ENCODE peak calls at places on chromosomes 1 and 21, in six cellular contexts. P, I, O, Z, D and B are unnamed samples.

GRCh38 chr1:207025144-207025880 is 7.2 kb downstream of the C1orf116 start:
- DNase-seq in P (peak), D (no peak), I (no peak), O (no peak), Z (no peak), B (no peak)

GRCh38 chr1:156499703-156500577 is 635 bp downstream of the MEF2D start:
- DNase-seq in P (peak), O (peak), Z (peak), D (peak), I (peak), B (peak)

GRCh38 chr1:36115931-36116330 is 9.1 kb downstream of the COL8A2 start:
- DNase-seq in P (no peak), Z (no peak), I (no peak), D (no peak), O (no peak), B (no peak)

GRCh38 chr1:1170215-1170890 is 3.3 kb upstream of the TTLL10 start:
- DNase-seq in P (no peak), Z (no peak), D (peak), O (no peak), I (peak), B (no peak)

GRCh38 chr21:21481238-21481637 is 483.0 kb downstream of the NCAM2 start:
- DNase-seq in D (no peak), Z (no peak), O (no peak), I (no peak), P (no peak), B (no peak)

GRCh38 chr1:232635778-232636356 is 5.9 kb upstream of the SIPA1L2 start:
- DNase-seq in O (no peak), Z (peak), I (no peak), D (no peak), P (no peak), B (peak)

GRCh38 chr1:150974580-150975478 is at the start of gene CERS2:
- DNase-seq in O (peak), P (peak), Z (peak), D (peak), I (no peak), B (peak)

GRCh38 chr21:40422851-40423635 is 423.9 kb downstream of the DSCAM start:
- DNase-seq in I (no peak), P (no peak), Z (no peak), O (no peak), D (no peak), B (no peak)

GRCh38 chr1:94736073-94736472 is 84.1 kb upstream of the SLC44A3 start:
- DNase-seq in D (no peak), I (no peak), Z (no peak), O (no peak), P (no peak), B (no peak)

GRCh38 chr21:26405071-26405470 is 168.0 kb downstream of the CYYR1 start:
- DNase-seq in I (no peak), D (no peak), P (no peak), O (no peak), Z (no peak), B (no peak)